ENCODE peak calls at places on chromosomes 11 and 22, in seven cellular contexts. One of them, this sample, is unnamed.

GRCh38 chr11:23555085-23555484 is 694.8 kb upstream of the CCDC179 start:
- DNase-seq in body of pancreas: no peak
- DNase-seq in cardiac muscle cell: no peak
- DNase-seq in CD8-positive, alpha-beta T cell: no peak
- DNase-seq in CD4-positive, alpha-beta T cell: no peak
- DNase-seq in thoracic aorta: no peak
- DNase-seq in A549: no peak
- DNase-seq in this sample: no peak

GRCh38 chr11:132858203-132858602 is 674.1 kb downstream of the OPCML start:
- DNase-seq in CD4-positive, alpha-beta T cell: no peak
- DNase-seq in thoracic aorta: no peak
- DNase-seq in body of pancreas: no peak
- DNase-seq in CD8-positive, alpha-beta T cell: no peak
- DNase-seq in A549: no peak
- DNase-seq in cardiac muscle cell: peak; percentile 49
- DNase-seq in this sample: no peak

GRCh38 chr22:39625554-39626537 is 55.3 kb downstream of the CACNA1I start:
- DNase-seq in A549: no peak
- DNase-seq in cardiac muscle cell: no peak
- DNase-seq in CD8-positive, alpha-beta T cell: no peak
- DNase-seq in thoracic aorta: no peak
- DNase-seq in CD4-positive, alpha-beta T cell: no peak
- DNase-seq in body of pancreas: no peak
- DNase-seq in this sample: no peak

GRCh38 chr11:35337136-35337918 is 82.0 kb downstream of the SLC1A2 start:
- DNase-seq in body of pancreas: peak; percentile 15
- DNase-seq in cardiac muscle cell: no peak
- DNase-seq in CD4-positive, alpha-beta T cell: no peak
- DNase-seq in A549: peak; percentile 95
- DNase-seq in thoracic aorta: no peak
- DNase-seq in CD8-positive, alpha-beta T cell: no peak
- DNase-seq in this sample: no peak

GRCh38 chr11:1073261-1073724 is 1.4 kb upstream of the MUC2 start:
- DNase-seq in A549: peak; percentile 53
- DNase-seq in thoracic aorta: no peak
- DNase-seq in body of pancreas: peak; percentile 65
- DNase-seq in cardiac muscle cell: no peak
- DNase-seq in CD8-positive, alpha-beta T cell: no peak
- DNase-seq in CD4-positive, alpha-beta T cell: no peak
- DNase-seq in this sample: no peak

GRCh38 chr11:116394022-116394421 is 378.8 kb downstream of the BUD13 start:
- DNase-seq in CD8-positive, alpha-beta T cell: no peak
- DNase-seq in CD4-positive, alpha-beta T cell: no peak
- DNase-seq in A549: no peak
- DNase-seq in body of pancreas: no peak
- DNase-seq in cardiac muscle cell: no peak
- DNase-seq in thoracic aorta: no peak
- DNase-seq in this sample: no peak

GRCh38 chr22:46682011-46682731 is 55.9 kb downstream of the CERK start:
- DNase-seq in thoracic aorta: no peak
- DNase-seq in CD4-positive, alpha-beta T cell: no peak
- DNase-seq in cardiac muscle cell: no peak
- DNase-seq in CD8-positive, alpha-beta T cell: no peak
- DNase-seq in body of pancreas: no peak
- DNase-seq in A549: no peak
- DNase-seq in this sample: no peak

GRCh38 chr11:88288560-88288959 is 49.0 kb downstream of the CTSC start:
- DNase-seq in cardiac muscle cell: no peak
- DNase-seq in CD4-positive, alpha-beta T cell: no peak
- DNase-seq in thoracic aorta: no peak
- DNase-seq in CD8-positive, alpha-beta T cell: no peak
- DNase-seq in A549: no peak
- DNase-seq in body of pancreas: no peak
- DNase-seq in this sample: no peak

GRCh38 chr11:59283825-59284772 is 71.4 kb upstream of the MPEG1 start:
- DNase-seq in thoracic aorta: no peak
- DNase-seq in CD4-positive, alpha-beta T cell: peak; percentile 39
- DNase-seq in cardiac muscle cell: peak; percentile 60
- DNase-seq in A549: peak; percentile 22
- DNase-seq in body of pancreas: peak; percentile 48
- DNase-seq in CD8-positive, alpha-beta T cell: no peak
- DNase-seq in this sample: no peak

GRCh38 chr22:50293441-50294318 is 13.8 kb downstream of the PLXNB2 start:
- DNase-seq in thoracic aorta: no peak
- DNase-seq in CD4-positive, alpha-beta T cell: no peak
- DNase-seq in cardiac muscle cell: peak; percentile 87
- DNase-seq in CD8-positive, alpha-beta T cell: no peak
- DNase-seq in A549: no peak
- DNase-seq in body of pancreas: peak; percentile 60
- DNase-seq in this sample: no peak

GRCh38 chr22:32897400-32897799 is 95.9 kb downstream of the TIMP3 start:
- DNase-seq in cardiac muscle cell: no peak
- DNase-seq in thoracic aorta: no peak
- DNase-seq in A549: no peak
- DNase-seq in CD4-positive, alpha-beta T cell: no peak
- DNase-seq in body of pancreas: no peak
- DNase-seq in CD8-positive, alpha-beta T cell: no peak
- DNase-seq in this sample: no peak

GRCh38 chr22:29872145-29872893 is 10.7 kb upstream of the MTMR3 start:
- DNase-seq in CD4-positive, alpha-beta T cell: no peak
- DNase-seq in body of pancreas: no peak
- DNase-seq in thoracic aorta: no peak
- DNase-seq in cardiac muscle cell: no peak
- DNase-seq in A549: no peak
- DNase-seq in CD8-positive, alpha-beta T cell: no peak
- DNase-seq in this sample: no peak

GRCh38 chr11:111788051-111788450 is 21.9 kb upstream of the PPP2R1B start:
- DNase-seq in cardiac muscle cell: no peak
- DNase-seq in body of pancreas: no peak
- DNase-seq in CD8-positive, alpha-beta T cell: no peak
- DNase-seq in CD4-positive, alpha-beta T cell: no peak
- DNase-seq in A549: no peak
- DNase-seq in thoracic aorta: no peak
- DNase-seq in this sample: no peak

GRCh38 chr22:29840498-29840897 is 2.4 kb upstream of the ASCC2 start:
- DNase-seq in CD4-positive, alpha-beta T cell: no peak
- DNase-seq in cardiac muscle cell: no peak
- DNase-seq in CD8-positive, alpha-beta T cell: no peak
- DNase-seq in A549: no peak
- DNase-seq in thoracic aorta: no peak
- DNase-seq in body of pancreas: no peak
- DNase-seq in this sample: no peak

GRCh38 chr11:77457340-77457739 is 16.6 kb downstream of the PAK1 start:
- DNase-seq in A549: no peak
- DNase-seq in thoracic aorta: no peak
- DNase-seq in CD8-positive, alpha-beta T cell: no peak
- DNase-seq in body of pancreas: no peak
- DNase-seq in cardiac muscle cell: no peak
- DNase-seq in CD4-positive, alpha-beta T cell: no peak
- DNase-seq in this sample: no peak

GRCh38 chr11:326842-327580 is 6.4 kb upstream of the IFITM3 start:
- DNase-seq in body of pancreas: peak; percentile 70
- DNase-seq in cardiac muscle cell: no peak
- DNase-seq in A549: no peak
- DNase-seq in CD4-positive, alpha-beta T cell: no peak
- DNase-seq in thoracic aorta: peak; percentile 38
- DNase-seq in CD8-positive, alpha-beta T cell: peak; percentile 42
- DNase-seq in this sample: peak; percentile 29

GRCh38 chr22:48576333-48577013 is 1251.2 kb downstream of the BRD1 start:
- DNase-seq in thoracic aorta: no peak
- DNase-seq in CD4-positive, alpha-beta T cell: no peak
- DNase-seq in CD8-positive, alpha-beta T cell: no peak
- DNase-seq in body of pancreas: no peak
- DNase-seq in cardiac muscle cell: peak; percentile 55
- DNase-seq in A549: peak; percentile 41
- DNase-seq in this sample: peak; percentile 53

GRCh38 chr11:66864924-66865697 is 8.2 kb downstream of the LRFN4 start:
- DNase-seq in body of pancreas: no peak
- DNase-seq in CD8-positive, alpha-beta T cell: no peak
- DNase-seq in CD4-positive, alpha-beta T cell: no peak
- DNase-seq in thoracic aorta: no peak
- DNase-seq in A549: no peak
- DNase-seq in cardiac muscle cell: peak; percentile 52
- DNase-seq in this sample: peak; percentile 20

GRCh38 chr11:117837070-117837776 is 12.7 kb upstream of the FXYD2 start:
- DNase-seq in cardiac muscle cell: no peak
- DNase-seq in CD4-positive, alpha-beta T cell: no peak
- DNase-seq in A549: no peak
- DNase-seq in CD8-positive, alpha-beta T cell: no peak
- DNase-seq in thoracic aorta: no peak
- DNase-seq in body of pancreas: peak; percentile 9
- DNase-seq in this sample: no peak

DNA sequence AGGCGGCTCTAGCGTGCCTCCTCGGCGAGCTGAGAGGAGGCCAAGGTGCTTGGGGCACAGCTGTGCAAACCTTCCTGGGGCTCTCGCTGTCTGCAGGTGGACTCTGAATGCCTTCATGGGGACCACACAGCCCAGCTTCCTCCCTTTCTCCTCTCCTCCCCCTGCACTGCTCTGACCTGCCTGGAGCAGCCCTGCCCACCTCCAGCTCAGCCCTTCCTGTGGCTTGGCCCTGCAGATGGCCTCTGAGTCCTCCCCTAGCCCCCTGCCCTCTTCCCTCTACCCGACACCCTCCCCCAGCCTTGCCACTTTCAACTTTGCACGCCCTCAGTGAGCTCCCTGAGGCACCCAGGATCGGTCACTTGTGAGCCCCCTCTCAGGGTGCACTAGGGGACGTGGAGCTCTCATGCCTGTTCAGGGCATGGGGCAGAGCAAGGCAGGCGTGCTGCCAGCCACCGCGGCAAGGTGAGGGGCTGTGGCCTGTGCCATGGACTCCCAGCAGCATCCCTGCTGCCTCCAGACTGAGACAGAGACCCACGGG is 31.4 kb downstream of the PPM1F start:
- DNase-seq in CD8-positive, alpha-beta T cell: no peak
- DNase-seq in cardiac muscle cell: no peak
- DNase-seq in thoracic aorta: no peak
- DNase-seq in body of pancreas: no peak
- DNase-seq in A549: no peak
- DNase-seq in CD4-positive, alpha-beta T cell: no peak
- DNase-seq in this sample: no peak
- H3K27ac ChIP-seq in CD8-positive, alpha-beta T cell: no peak overlapping the region
- H3K27ac ChIP-seq in cardiac muscle cell: no peak overlapping the region
- H3K27ac ChIP-seq in thoracic aorta: no peak overlapping the region
- H3K27ac ChIP-seq in body of pancreas: peak overlapping the region; percentile 78
- H3K27ac ChIP-seq in A549: no peak overlapping the region
- H3K27ac ChIP-seq in CD4-positive, alpha-beta T cell: no peak overlapping the region
- H3K27ac ChIP-seq in this sample: no peak overlapping the region

GRCh38 chr11:21866781-21867180 is 326.1 kb upstream of the ANO5 start:
- DNase-seq in thoracic aorta: no peak
- DNase-seq in body of pancreas: no peak
- DNase-seq in CD8-positive, alpha-beta T cell: no peak
- DNase-seq in CD4-positive, alpha-beta T cell: no peak
- DNase-seq in cardiac muscle cell: no peak
- DNase-seq in A549: no peak
- DNase-seq in this sample: no peak

GRCh38 chr11:21865541-21865940 is 327.3 kb upstream of the ANO5 start:
- DNase-seq in thoracic aorta: no peak
- DNase-seq in CD8-positive, alpha-beta T cell: no peak
- DNase-seq in cardiac muscle cell: no peak
- DNase-seq in A549: no peak
- DNase-seq in CD4-positive, alpha-beta T cell: no peak
- DNase-seq in body of pancreas: no peak
- DNase-seq in this sample: no peak

GRCh38 chr11:21861314-21861713 is 331.6 kb upstream of the ANO5 start:
- DNase-seq in thoracic aorta: no peak
- DNase-seq in CD4-positive, alpha-beta T cell: no peak
- DNase-seq in cardiac muscle cell: no peak
- DNase-seq in CD8-positive, alpha-beta T cell: no peak
- DNase-seq in body of pancreas: no peak
- DNase-seq in A549: no peak
- DNase-seq in this sample: no peak
- H3K27ac ChIP-seq in thoracic aorta: no peak overlapping the region
- H3K27ac ChIP-seq in CD4-positive, alpha-beta T cell: no peak overlapping the region
- H3K27ac ChIP-seq in cardiac muscle cell: no peak overlapping the region
- H3K27ac ChIP-seq in CD8-positive, alpha-beta T cell: no peak overlapping the region
- H3K27ac ChIP-seq in body of pancreas: no peak overlapping the region
- H3K27ac ChIP-seq in A549: no peak overlapping the region
- H3K27ac ChIP-seq in this sample: no peak overlapping the region

GRCh38 chr22:17597217-17597616 is 31.3 kb downstream of the ATP6V1E1 start:
- DNase-seq in CD4-positive, alpha-beta T cell: no peak
- DNase-seq in A549: no peak
- DNase-seq in thoracic aorta: no peak
- DNase-seq in CD8-positive, alpha-beta T cell: no peak
- DNase-seq in cardiac muscle cell: no peak
- DNase-seq in body of pancreas: no peak
- DNase-seq in this sample: no peak
- H3K27ac ChIP-seq in CD4-positive, alpha-beta T cell: no peak overlapping the region
- H3K27ac ChIP-seq in A549: no peak overlapping the region
- H3K27ac ChIP-seq in thoracic aorta: no peak overlapping the region
- H3K27ac ChIP-seq in CD8-positive, alpha-beta T cell: no peak overlapping the region
- H3K27ac ChIP-seq in cardiac muscle cell: no peak overlapping the region
- H3K27ac ChIP-seq in body of pancreas: no peak overlapping the region
- H3K27ac ChIP-seq in this sample: no peak overlapping the region

GRCh38 chr22:25236417-25236816 is 17.0 kb downstream of the CRYBB2 start:
- DNase-seq in CD4-positive, alpha-beta T cell: no peak
- DNase-seq in cardiac muscle cell: no peak
- DNase-seq in A549: no peak
- DNase-seq in thoracic aorta: no peak
- DNase-seq in CD8-positive, alpha-beta T cell: no peak
- DNase-seq in body of pancreas: no peak
- DNase-seq in this sample: no peak

GRCh38 chr22:25237503-25237902 is 18.1 kb downstream of the CRYBB2 start:
- DNase-seq in thoracic aorta: no peak
- DNase-seq in A549: no peak
- DNase-seq in cardiac muscle cell: no peak
- DNase-seq in body of pancreas: no peak
- DNase-seq in CD4-positive, alpha-beta T cell: no peak
- DNase-seq in CD8-positive, alpha-beta T cell: no peak
- DNase-seq in this sample: no peak

GRCh38 chr22:25232301-25232700 is 12.9 kb downstream of the CRYBB2 start:
- DNase-seq in A549: no peak
- DNase-seq in cardiac muscle cell: no peak
- DNase-seq in thoracic aorta: no peak
- DNase-seq in body of pancreas: no peak
- DNase-seq in CD4-positive, alpha-beta T cell: no peak
- DNase-seq in CD8-positive, alpha-beta T cell: no peak
- DNase-seq in this sample: no peak

DNA sequence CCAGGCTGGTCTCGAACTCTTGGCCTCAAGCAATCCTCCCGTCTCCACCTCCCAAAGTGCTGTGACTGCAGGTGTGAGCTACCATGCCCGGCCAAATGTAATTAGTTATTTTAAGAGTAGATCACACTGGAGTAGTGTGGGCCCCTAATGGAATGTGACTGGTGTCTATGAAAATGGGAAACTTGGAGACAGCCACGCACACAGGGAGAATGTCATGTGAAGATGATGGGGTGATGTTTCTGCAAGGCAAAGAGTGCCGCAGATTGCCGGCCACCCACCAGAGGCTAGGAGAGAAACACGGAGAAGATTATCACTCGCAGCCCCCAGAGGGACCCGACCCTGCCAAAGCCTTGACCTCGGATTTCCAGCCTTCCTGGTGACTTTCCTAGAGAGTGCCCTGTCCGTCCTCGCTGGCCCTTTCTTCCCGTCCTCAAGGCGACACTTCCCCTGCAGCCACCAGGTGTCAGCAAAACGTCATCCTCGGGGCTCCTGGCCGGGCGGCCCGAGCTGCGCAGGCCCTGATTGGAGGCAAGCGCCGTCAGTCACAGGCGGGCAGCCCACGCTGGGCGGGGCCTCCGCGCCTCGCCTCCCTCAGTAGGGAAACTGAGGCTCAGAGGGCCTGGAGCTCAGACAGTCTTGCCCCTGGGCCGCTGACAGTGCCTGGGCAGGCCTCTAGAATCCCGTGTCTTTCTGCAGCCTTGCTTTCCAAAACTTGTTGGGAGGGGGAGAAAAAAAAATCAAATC is 16.3 kb downstream of the CRYBB2 start:
- DNase-seq in body of pancreas: peak; percentile 86
- DNase-seq in CD4-positive, alpha-beta T cell: peak; percentile 25
- DNase-seq in thoracic aorta: no peak
- DNase-seq in A549: peak; percentile 91
- DNase-seq in cardiac muscle cell: peak; percentile 92
- DNase-seq in CD8-positive, alpha-beta T cell: peak; percentile 14
- DNase-seq in this sample: no peak
- H3K27ac ChIP-seq in body of pancreas: no peak overlapping the region
- H3K27ac ChIP-seq in CD4-positive, alpha-beta T cell: no peak overlapping the region
- H3K27ac ChIP-seq in thoracic aorta: no peak overlapping the region
- H3K27ac ChIP-seq in A549: peak overlapping the region; percentile 48
- H3K27ac ChIP-seq in cardiac muscle cell: no peak overlapping the region
- H3K27ac ChIP-seq in CD8-positive, alpha-beta T cell: no peak overlapping the region
- H3K27ac ChIP-seq in this sample: no peak overlapping the region

This sample was measured in substantia nigra.